ENCODE peak calls at places on chromosomes 3 and 15, in six cellular contexts. E is GM12878, D is A549, B is IMR-90, U is K562, O is SK-N-SH. G is an unnamed sample.

GRCh38 chr3:184574552-184575430 is 13.2 kb downstream of the EPHB3 start:
- DNase-seq in E (no peak), D (no peak), B (no peak), U (no peak), O (peak; percentile 88), G (no peak)

GRCh38 chr15:52093539-52094502 is 18.8 kb downstream of the BCL2L10 start:
- DNase-seq in E (no peak), D (peak; percentile 86), B (peak; percentile 84), U (no peak), O (no peak), G (no peak)

GRCh38 chr15:65414841-65415621 is 7.7 kb downstream of the IGDCC4 start:
- DNase-seq in E (no peak), D (peak; percentile 68), B (peak; percentile 76), U (no peak), O (no peak), G (peak; percentile 59)

GRCh38 chr3:163809540-163809993 is 1268.7 kb downstream of the SI start:
- DNase-seq in E (peak; percentile 57), D (no peak), B (no peak), U (no peak), O (no peak), G (no peak)

GRCh38 chr3:42492508-42493080 is 9.8 kb upstream of the VIPR1 start:
- DNase-seq in E (no peak), D (no peak), B (no peak), U (no peak), O (no peak), G (no peak)

GRCh38 chr15:78072080-78072892 is 5.2 kb downstream of the TBC1D2B start:
- DNase-seq in E (no peak), D (no peak), B (peak; percentile 66), U (no peak), O (no peak), G (peak; percentile 56)

GRCh38 chr15:23648920-23649515 is 1.4 kb upstream of the MAGEL2 start:
- DNase-seq in E (no peak), D (peak; percentile 18), B (no peak), U (peak; percentile 58), O (peak; percentile 60), G (peak; percentile 16)

GRCh38 chr15:101535170-101535902 is 45.8 kb upstream of the PCSK6 start:
- DNase-seq in E (no peak), D (no peak), B (no peak), U (no peak), O (peak; percentile 22), G (no peak)

GRCh38 chr3:52194541-52195296 is 3.2 kb upstream of the ALAS1 start:
- DNase-seq in E (no peak), D (no peak), B (peak; percentile 72), U (no peak), O (no peak), G (no peak)

GRCh38 chr3:139620438-139620837 is 57.3 kb downstream of the NMNAT3 start:
- DNase-seq in E (no peak), D (no peak), B (no peak), U (no peak), O (no peak), G (no peak)

GRCh38 chr15:69590932-69591524 is 138.4 kb downstream of the RPLP1 start:
- DNase-seq in E (no peak), D (no peak), B (no peak), U (no peak), O (no peak), G (no peak)

DNA sequence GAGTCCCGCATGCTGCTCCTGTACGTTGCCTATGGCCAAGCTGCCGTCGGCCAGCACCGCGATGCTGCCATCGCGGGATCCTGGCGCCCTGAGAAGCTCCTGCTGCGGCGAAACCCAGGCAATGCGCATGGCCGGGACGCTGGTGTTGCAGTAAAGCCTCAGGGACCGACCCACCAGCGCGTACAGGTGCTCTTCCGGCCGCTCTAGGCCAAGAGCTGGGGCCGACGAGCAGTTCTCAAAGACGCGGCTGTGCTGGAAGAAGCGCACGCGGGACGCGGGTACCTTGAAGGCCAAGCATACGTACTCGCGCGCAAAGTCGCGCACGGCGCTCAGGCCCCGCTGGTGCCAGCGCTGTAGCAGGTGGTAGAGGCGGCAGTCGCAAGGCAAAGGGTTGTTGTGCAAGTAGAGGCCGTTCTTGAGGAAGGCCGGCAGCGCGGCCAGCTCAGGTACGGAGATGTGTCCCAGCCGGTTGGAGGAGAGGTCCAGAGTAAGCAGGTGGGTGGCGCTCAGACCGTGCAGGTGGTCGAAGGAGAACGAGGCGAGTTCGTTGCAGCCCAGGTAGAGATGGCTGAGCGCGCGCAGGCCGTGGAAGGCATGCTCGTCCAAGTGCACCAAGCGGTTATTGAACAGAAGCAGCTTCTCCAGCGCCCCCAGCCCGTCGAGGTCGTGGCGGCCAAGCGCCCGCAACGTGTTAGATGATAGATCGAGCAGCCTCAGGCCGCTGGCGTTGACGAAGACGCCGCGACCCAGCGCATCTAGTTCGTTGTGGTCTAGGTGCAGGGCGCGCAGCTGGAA is 868 bp downstream of the AMIGO3 start:
- DNase-seq in E (no peak), D (no peak), B (no peak), U (no peak), O (no peak), G (no peak)
- TF ChIP-seq SMC3 in E (no peak), D (no peak), B (no peak), U (no peak), O (no peak), G (no peak)

DNA sequence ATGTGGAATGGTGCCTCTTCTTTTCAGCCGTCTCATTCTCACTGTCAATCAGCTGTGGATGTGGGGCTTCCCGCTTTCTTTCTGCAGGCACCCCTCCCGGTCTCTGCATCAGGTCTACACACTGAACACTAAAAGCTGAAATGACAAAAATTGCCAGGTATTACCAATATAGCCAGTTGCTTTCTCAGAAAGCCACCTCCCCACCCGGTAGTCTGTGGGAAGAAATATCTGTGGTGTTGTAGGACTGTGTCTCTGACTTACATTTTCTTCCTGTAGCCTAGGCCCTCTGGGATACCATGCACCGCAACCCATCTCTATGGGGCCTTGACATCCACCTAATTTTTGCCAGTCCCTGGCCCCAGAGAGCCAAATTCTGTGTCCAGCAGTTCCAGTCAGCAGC is 19.2 kb upstream of the EPHB1 start:
- DNase-seq in E (no peak), D (no peak), B (no peak), U (no peak), O (no peak), G (no peak)
- TF ChIP-seq SMC3 in E (no peak), D (no peak), B (no peak), U (no peak), O (no peak), G (no peak)

GRCh38 chr3:134476977-134477376 is 8.8 kb downstream of the ANAPC13 start:
- DNase-seq in E (no peak), D (no peak), B (no peak), U (no peak), O (no peak), G (no peak)
- TF ChIP-seq SMC3 in E (no peak), D (no peak), B (no peak), U (no peak), O (no peak), G (no peak)

GRCh38 chr15:100350434-100351226 is 8.9 kb upstream of the ADAMTS17 start:
- DNase-seq in E (no peak), D (peak; percentile 90), B (peak; percentile 55), U (no peak), O (no peak), G (peak; percentile 90)
- TF ChIP-seq SMC3 in E (no peak), D (no peak), B (no peak), U (no peak), O (no peak), G (peak; percentile 32)

GRCh38 chr15:39721893-39722292 is 60.7 kb downstream of the FSIP1 start:
- DNase-seq in E (no peak), D (no peak), B (no peak), U (no peak), O (no peak), G (no peak)
- TF ChIP-seq SMC3 in E (no peak), D (no peak), B (no peak), U (no peak), O (no peak), G (no peak)

GRCh38 chr3:49747792-49748480 is 24.2 kb upstream of the GMPPB start:
- DNase-seq in E (no peak), D (no peak), B (peak; percentile 79), U (no peak), O (no peak), G (peak; percentile 57)

GRCh38 chr3:49750056-49750455 is 26.3 kb upstream of the GMPPB start:
- DNase-seq in E (no peak), D (no peak), B (peak; percentile 18), U (no peak), O (no peak), G (peak; percentile 16)

GRCh38 chr3:49740427-49740826 is 16.7 kb upstream of the GMPPB start:
- DNase-seq in E (no peak), D (no peak), B (no peak), U (no peak), O (no peak), G (no peak)

GRCh38 chr3:49751501-49751900 is 27.8 kb upstream of the GMPPB start:
- DNase-seq in E (no peak), D (no peak), B (no peak), U (no peak), O (no peak), G (no peak)

DNA sequence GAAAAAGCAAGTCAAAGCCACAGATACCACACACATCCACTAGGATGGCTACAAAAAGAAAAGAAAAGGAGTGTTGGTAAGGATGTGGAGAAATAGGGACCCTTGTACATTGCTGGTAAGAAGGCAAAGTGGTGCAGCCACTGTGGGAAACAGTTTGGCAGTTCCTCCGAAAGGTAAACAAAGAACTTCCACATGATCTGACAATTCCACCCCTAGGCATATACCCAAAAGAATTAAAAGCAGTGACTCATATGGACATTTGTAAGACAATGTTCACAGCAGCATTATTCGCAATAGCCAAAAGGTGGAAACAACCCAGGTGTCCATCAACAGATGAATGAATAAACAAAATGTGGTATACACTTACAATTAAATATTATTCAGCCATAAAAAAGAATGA is 22.2 kb upstream of the GMPPB start:
- DNase-seq in E (no peak), D (no peak), B (peak; percentile 72), U (no peak), O (no peak), G (no peak)
- TF ChIP-seq SMC3 in E (no peak), D (no peak), B (no peak), U (no peak), O (no peak), G (no peak)